ENCODE peak calls at places on chromosomes 16 and 17, in five cellular contexts. X is cardiac fibroblast, G is RCC 7860, V is nucleus accumbens, J is HEK293T. B is an unnamed sample.
A peak's percentile ranks its signal among the peaks of the same experiment; 100 is the strongest.

GRCh38 chr17:45697076-45697475 is 87.0 kb upstream of the CRHR1 start:
- DNase-seq in V (no peak), G (no peak), J (no peak), X (no peak), B (no peak)

GRCh38 chr16:57244463-57244766 is 644 bp upstream of the ARL2BP start:
- DNase-seq in G (no peak), X (no peak), J (no peak), V (no peak), B (no peak)

GRCh38 chr16:82605863-82606620 is 20.7 kb upstream of the CDH13 start:
- DNase-seq in V (no peak), J (no peak), G (no peak), X (no peak), B (no peak)

GRCh38 chr17:74332017-74332650 is 6.1 kb downstream of the KIF19 start:
- DNase-seq in X (no peak), J (no peak), V (no peak), G (no peak), B (no peak)

GRCh38 chr16:1262210-1262845 is 6.5 kb downstream of the TPSD1 start:
- DNase-seq in V (no peak), X (no peak), J (no peak), G (no peak), B (no peak)

GRCh38 chr16:77677129-77677528 is 45.2 kb upstream of the NUDT7 start:
- DNase-seq in G (no peak), X (no peak), V (no peak), J (no peak), B (no peak)

GRCh38 chr17:5438716-5439445 is at the start of gene C1QBP:
- DNase-seq in G (peak; percentile 81), V (peak; percentile 82), X (peak; percentile 94), J (peak; percentile 94), B (peak; percentile 92)

GRCh38 chr17:38719943-38720641 is 10.0 kb upstream of the CISD3 start:
- DNase-seq in J (no peak), X (no peak), V (no peak), G (no peak), B (no peak)

GRCh38 chr17:54968954-54969400 is 412 bp downstream of the STXBP4 start:
- DNase-seq in J (peak; percentile 17), V (no peak), G (no peak), X (peak; percentile 42), B (peak; percentile 24)

GRCh38 chr17:79989106-79989835 is 46.4 kb downstream of the TBC1D16 start:
- DNase-seq in X (no peak), J (no peak), V (no peak), G (no peak), B (no peak)

GRCh38 chr16:66049865-66050264 is 316.6 kb upstream of the CDH5 start:
- DNase-seq in G (no peak), X (no peak), J (no peak), V (no peak), B (no peak)

B was measured in brain microvascular endothelial cell.